ENCODE peak calls at places on chromosome 19, in nine cellular contexts. R is lower leg skin; Y is stimulated activated CD4-positive, alpha-beta T cell treated with anti-CD3 and anti-CD28 coated beads, Interleukin-15, amount 100 ng/mL, for 1 hour; U is heart right ventricle; A is lung; N is amygdala; H is activated T-cell treated with anti-CD3 and anti-CD28 coated beads for 24 hours; X is OCI-LY7; K is globus pallidus. O is an unnamed sample.

GRCh38 chr19:56476671-56477428 is at the start of gene ZNF667:
- DNase-seq in R (no peak), Y (peak; percentile 3), U (no peak), A (no peak), N (peak; percentile 65), H (peak; percentile 9), X (no peak), K (peak; percentile 20), O (no peak)

GRCh38 chr19:50341091-50341564 is 12.0 kb upstream of the KCNC3 start:
- DNase-seq in R (no peak), Y (no peak), U (no peak), A (no peak), N (no peak), H (no peak), X (peak; percentile 76), K (no peak), O (no peak)

GRCh38 chr19:54521022-54521859 is 18.6 kb downstream of the LAIR2 start:
- DNase-seq in R (no peak), Y (no peak), U (no peak), A (no peak), N (no peak), H (no peak), X (no peak), K (peak; percentile 20), O (no peak)

GRCh38 chr19:47348819-47349795 is at the start of gene DHX34:
- DNase-seq in R (peak; percentile 98), Y (peak; percentile 98), U (peak; percentile 99), A (peak; percentile 98), N (peak; percentile 95), H (peak; percentile 100), X (peak; percentile 99), K (peak; percentile 97), O (peak; percentile 97)

GRCh38 chr19:14933506-14933905 is 7.8 kb upstream of the OR7C2 start:
- DNase-seq in R (no peak), Y (no peak), U (no peak), A (no peak), N (no peak), H (no peak), X (no peak), K (no peak), O (no peak)

GRCh38 chr19:43820098-43820860 is 6.8 kb upstream of the ZNF283 start:
- DNase-seq in R (no peak), Y (peak; percentile 16), U (peak; percentile 52), A (no peak), N (peak; percentile 31), H (peak; percentile 26), X (no peak), K (peak; percentile 51), O (no peak)

GRCh38 chr19:29779921-29780320 is 31.9 kb upstream of the CCNE1 start:
- DNase-seq in R (no peak), Y (no peak), U (no peak), A (no peak), N (no peak), H (no peak), X (peak; percentile 26), K (no peak), O (no peak)

GRCh38 chr19:55643003-55643732 is at the start of gene ZNF581:
- DNase-seq in R (peak; percentile 70), Y (peak; percentile 74), U (peak; percentile 76), A (peak; percentile 80), N (peak; percentile 54), H (peak; percentile 81), X (peak; percentile 88), K (peak; percentile 58), O (peak; percentile 84)

GRCh38 chr19:41694196-41694595 is 6.1 kb upstream of the CEACAM7 start:
- DNase-seq in R (no peak), Y (no peak), U (no peak), A (no peak), N (no peak), H (no peak), X (no peak), K (no peak), O (no peak)

GRCh38 chr19:17686592-17687042 is 1.5 kb downstream of the UNC13A start:
- DNase-seq in R (no peak), Y (no peak), U (peak; percentile 37), A (no peak), N (no peak), H (no peak), X (no peak), K (no peak), O (no peak)

GRCh38 chr19:3375221-3376088 is 9.1 kb downstream of the NFIC start:
- DNase-seq in R (peak; percentile 77), Y (no peak), U (peak; percentile 84), A (peak; percentile 71), N (peak; percentile 87), H (no peak), X (no peak), K (peak; percentile 91), O (no peak)

GRCh38 chr19:2053601-2054389 is 2.8 kb upstream of the MKNK2 start:
- DNase-seq in R (no peak), Y (no peak), U (peak; percentile 84), A (no peak), N (no peak), H (no peak), X (no peak), K (no peak), O (no peak)

GRCh38 chr19:13781547-13781946 is 7.3 kb downstream of the C19orf53 start:
- DNase-seq in R (peak; percentile 80), Y (no peak), U (peak; percentile 55), A (peak; percentile 75), N (peak; percentile 29), H (no peak), X (no peak), K (peak; percentile 34), O (no peak)

GRCh38 chr19:38647368-38647965 is at the start of gene ACTN4:
- DNase-seq in R (peak; percentile 98), Y (peak; percentile 100), U (peak; percentile 100), A (peak; percentile 99), N (peak; percentile 97), H (peak; percentile 100), X (peak; percentile 97), K (peak; percentile 96), O (peak; percentile 95)

GRCh38 chr19:34359954-34360315 is 5.1 kb upstream of the GPI start:
- DNase-seq in R (no peak), Y (no peak), U (no peak), A (no peak), N (no peak), H (no peak), X (no peak), K (no peak), O (no peak)

GRCh38 chr19:12984683-12985048 is 10.6 kb upstream of the NFIX start:
- DNase-seq in R (no peak), Y (no peak), U (no peak), A (no peak), N (no peak), H (no peak), X (no peak), K (peak; percentile 78), O (no peak)

GRCh38 chr19:14432817-14433453 is at the start of gene PKN1:
- DNase-seq in R (no peak), Y (peak; percentile 55), U (peak; percentile 80), A (no peak), N (peak; percentile 10), H (peak; percentile 55), X (peak; percentile 85), K (peak; percentile 53), O (peak; percentile 48)

GRCh38 chr19:7500811-7501450 is 12.1 kb upstream of the PEX11G start:
- DNase-seq in R (no peak), Y (peak; percentile 39), U (no peak), A (no peak), N (peak; percentile 72), H (peak; percentile 55), X (no peak), K (peak; percentile 79), O (peak; percentile 89)

GRCh38 chr19:7622933-7623685 is 6.2 kb downstream of the XAB2 start:
- DNase-seq in R (no peak), Y (no peak), U (no peak), A (no peak), N (no peak), H (no peak), X (peak; percentile 14), K (no peak), O (no peak)

GRCh38 chr19:54662730-54663129 is at the start of gene LILRB4:
- DNase-seq in R (peak; percentile 32), Y (no peak), U (peak; percentile 33), A (no peak), N (no peak), H (no peak), X (peak; percentile 18), K (peak; percentile 45), O (no peak)